ENCODE peak calls at places on chromosome 13, in nine cellular contexts. F is Calu3, Y is HCT116, H is cardiac fibroblast, V is progenitor cell of endocrine pancreas, E is heart right ventricle, G is astrocyte of the cerebellum, O is foreskin fibroblast, U is body of pancreas. N is an unnamed sample.

GRCh38 chr13:49044008-49044407 is 68.3 kb downstream of the FNDC3A start:
- DNase-seq in F (no peak), Y (no peak), H (no peak), V (no peak), E (no peak), G (no peak), O (no peak), U (no peak), N (no peak)

GRCh38 chr13:42272115-42272756 is at the start of gene AKAP11:
- DNase-seq in F (peak; percentile 29), Y (no peak), H (peak; percentile 54), V (peak; percentile 48), E (peak; percentile 36), G (no peak), O (peak; percentile 13), U (peak; percentile 43), N (peak; percentile 71)

GRCh38 chr13:66922444-66922843 is 307.7 kb downstream of the PCDH9 start:
- DNase-seq in F (no peak), Y (no peak), H (no peak), V (no peak), E (no peak), G (no peak), O (no peak), U (no peak), N (no peak)

GRCh38 chr13:77619655-77620054 is 77.8 kb upstream of the SLAIN1 start:
- DNase-seq in F (no peak), Y (no peak), H (no peak), V (no peak), E (no peak), G (no peak), O (no peak), U (no peak), N (no peak)

GRCh38 chr13:71644579-71644978 is 222.4 kb downstream of the DACH1 start:
- DNase-seq in F (no peak), Y (no peak), H (no peak), V (no peak), E (no peak), G (no peak), O (no peak), U (no peak), N (no peak)

GRCh38 chr13:32538234-32538620 is 368 bp downstream of the N4BP2L2 start:
- DNase-seq in F (no peak), Y (no peak), H (peak; percentile 51), V (peak; percentile 27), E (peak; percentile 44), G (peak; percentile 15), O (peak; percentile 15), U (no peak), N (no peak)

GRCh38 chr13:99165753-99166587 is 34.7 kb upstream of the UBAC2 start:
- DNase-seq in F (no peak), Y (no peak), H (no peak), V (no peak), E (no peak), G (no peak), O (no peak), U (no peak), N (no peak)

GRCh38 chr13:51419015-51419636 is 33.7 kb downstream of the INTS6 start:
- DNase-seq in F (no peak), Y (no peak), H (no peak), V (no peak), E (no peak), G (no peak), O (no peak), U (no peak), N (no peak)

GRCh38 chr13:29976535-29976934 is 126.1 kb upstream of the UBL3 start:
- DNase-seq in F (no peak), Y (no peak), H (no peak), V (no peak), E (no peak), G (no peak), O (no peak), U (no peak), N (no peak)

GRCh38 chr13:28582225-28582891 is 76.6 kb upstream of the POMP start:
- DNase-seq in F (no peak), Y (no peak), H (peak; percentile 7), V (no peak), E (no peak), G (no peak), O (no peak), U (no peak), N (no peak)

GRCh38 chr13:39036212-39036611 is 1.7 kb downstream of the PROSER1 start:
- DNase-seq in F (no peak), Y (no peak), H (peak; percentile 29), V (no peak), E (no peak), G (no peak), O (no peak), U (peak; percentile 11), N (no peak)

GRCh38 chr13:107091386-107091785 is 523.4 kb upstream of the ARGLU1 start:
- DNase-seq in F (no peak), Y (no peak), H (no peak), V (no peak), E (no peak), G (no peak), O (no peak), U (no peak), N (no peak)

GRCh38 chr13:113917096-113917495 is 53.2 kb upstream of the GAS6 start:
- DNase-seq in F (no peak), Y (no peak), H (no peak), V (peak; percentile 7), E (no peak), G (no peak), O (no peak), U (no peak), N (no peak)

DNA sequence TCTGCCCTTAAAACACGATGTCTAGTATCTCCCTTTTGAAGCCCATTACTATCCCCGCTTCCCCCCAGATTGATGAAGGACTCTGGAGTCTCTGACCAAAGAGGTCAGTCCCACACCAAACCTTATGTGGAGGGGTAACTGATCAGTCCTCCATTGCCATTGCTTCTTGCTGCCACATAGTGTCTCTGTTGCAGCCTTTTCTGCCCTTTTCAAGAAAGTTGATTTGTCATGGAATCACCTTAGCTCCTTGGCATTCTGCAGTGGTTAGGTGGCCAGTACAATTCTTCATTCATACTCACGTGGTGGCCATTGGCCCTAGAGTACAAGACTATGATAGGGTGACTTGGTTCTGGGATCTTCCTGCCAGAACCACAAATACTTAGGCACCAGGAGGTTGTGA is 8.4 kb upstream of the HTR2A start:
- DNase-seq in F (no peak), Y (no peak), H (peak; percentile 23), V (no peak), E (no peak), G (no peak), O (peak; percentile 30), U (no peak), N (no peak)
- TF ChIP-seq CTCF in F (no peak), Y (no peak), H (peak; percentile 10), V (peak; percentile 25), E (no peak), G (peak; percentile 33), O (peak; percentile 12), U (no peak), N (no peak)

GRCh38 chr13:27556109-27556508 is 64.2 kb downstream of the LNX2 start:
- DNase-seq in F (peak; percentile 5), Y (no peak), H (peak; percentile 78), V (no peak), E (peak; percentile 12), G (peak; percentile 62), O (peak; percentile 70), U (peak; percentile 39), N (no peak)

GRCh38 chr13:27562457-27562856 is 57.9 kb downstream of the LNX2 start:
- DNase-seq in F (no peak), Y (no peak), H (no peak), V (no peak), E (peak; percentile 38), G (no peak), O (no peak), U (no peak), N (no peak)

DNA sequence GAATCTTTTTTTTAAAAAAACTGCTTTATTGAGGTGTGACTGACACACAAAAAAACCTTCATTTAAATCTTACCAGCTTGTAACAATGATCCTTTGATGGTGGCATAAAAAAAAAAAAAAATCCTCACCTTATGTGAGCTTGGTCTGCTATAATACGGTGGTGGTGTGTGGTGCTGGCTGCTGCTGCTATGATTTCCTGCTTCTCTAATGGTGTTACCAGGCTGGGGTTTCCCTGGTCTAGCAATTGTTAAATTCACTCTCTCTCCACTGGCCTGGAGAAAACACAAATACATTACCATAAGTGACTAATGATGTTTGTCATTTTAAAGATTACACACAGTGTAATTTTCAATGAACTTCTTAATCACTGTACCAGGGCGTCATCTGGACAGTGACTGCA is 60.6 kb downstream of the LNX2 start:
- DNase-seq in F (no peak), Y (no peak), H (no peak), V (no peak), E (no peak), G (no peak), O (no peak), U (no peak), N (no peak)
- TF ChIP-seq CTCF in F (no peak), Y (no peak), H (no peak), V (no peak), E (no peak), G (no peak), O (no peak), U (no peak), N (no peak)

DNA sequence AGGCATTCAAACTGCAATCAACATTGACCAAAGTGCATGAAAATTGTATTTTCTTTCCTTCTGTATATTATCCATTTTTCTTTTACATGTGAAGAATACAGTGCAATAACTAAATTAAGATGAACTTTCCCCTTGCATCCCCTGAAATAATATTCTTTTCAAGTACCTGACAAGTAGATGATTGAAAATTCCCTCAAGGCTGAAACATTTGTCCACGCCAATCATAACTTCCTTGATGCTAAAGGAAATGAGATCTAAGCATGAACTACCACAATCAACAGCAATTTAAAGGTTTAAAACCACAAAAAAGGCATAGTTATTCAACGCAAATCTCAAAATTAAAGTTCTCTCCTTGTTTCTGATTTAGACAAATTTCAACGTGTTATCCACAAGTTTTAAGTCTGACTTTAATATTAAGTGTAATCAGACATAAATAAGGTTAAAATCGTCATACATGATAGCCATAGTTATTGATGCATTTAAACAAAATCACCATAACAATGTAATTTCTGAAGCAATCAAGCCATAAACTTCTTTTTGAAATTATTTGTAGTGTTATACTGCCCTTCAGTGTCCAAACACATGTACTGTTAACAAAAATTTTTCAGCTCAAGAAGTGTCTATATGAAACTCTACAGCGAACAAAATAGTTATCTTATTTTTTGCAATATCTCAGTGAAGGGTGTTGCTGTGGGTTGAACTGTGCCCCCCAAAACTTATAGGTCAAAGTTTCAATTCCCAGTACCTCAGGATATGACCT is 169.5 kb downstream of the DCLK1 start:
- DNase-seq in F (no peak), Y (no peak), H (no peak), V (no peak), E (no peak), G (no peak), O (no peak), U (no peak), N (no peak)
- TF ChIP-seq CTCF in F (no peak), Y (no peak), H (peak; percentile 19), V (no peak), E (peak; percentile 24), G (no peak), O (no peak), U (no peak), N (peak; percentile 38)

GRCh38 chr13:57557979-57558529 is 73.5 kb upstream of the PCDH17 start:
- DNase-seq in F (no peak), Y (no peak), H (no peak), V (no peak), E (no peak), G (no peak), O (no peak), U (no peak), N (no peak)
- TF ChIP-seq CTCF in F (no peak), Y (no peak), H (no peak), V (peak; percentile 61), E (no peak), G (peak; percentile 14), O (no peak), U (no peak), N (peak; percentile 68)

GRCh38 chr13:43303040-43303729 is 279.8 kb downstream of the DNAJC15 start:
- DNase-seq in F (peak; percentile 59), Y (no peak), H (peak; percentile 86), V (peak; percentile 37), E (peak; percentile 63), G (peak; percentile 52), O (peak; percentile 65), U (peak; percentile 82), N (no peak)
- TF ChIP-seq CTCF in F (no peak), Y (peak; percentile 17), H (peak; percentile 68), V (peak; percentile 76), E (peak; percentile 54), G (peak; percentile 64), O (peak; percentile 62), U (peak; percentile 66), N (no peak)